ENCODE peak calls at places on chromosomes 12 and 14, in four cellular contexts. W, P, K and L are unnamed samples.

GRCh38 chr12:45259732-45260480 is 44.0 kb downstream of the ANO6 start:
- DNase-seq in W (no peak), P (no peak), K (peak; percentile 44), L (no peak)

GRCh38 chr14:38404616-38405015 is 148.7 kb upstream of the CLEC14A start:
- DNase-seq in W (no peak), P (no peak), K (no peak), L (no peak)

GRCh38 chr14:99971929-99972747 is 93.1 kb upstream of the EVL start:
- DNase-seq in W (peak; percentile 56), P (no peak), K (peak; percentile 14), L (peak; percentile 80)

GRCh38 chr12:6735448-6736191 is 11.8 kb downstream of the COPS7A start:
- DNase-seq in W (peak; percentile 77), P (peak; percentile 65), K (peak; percentile 97), L (peak; percentile 82)

GRCh38 chr14:102568115-102568614 is 24.3 kb upstream of the RCOR1 start:
- DNase-seq in W (no peak), P (no peak), K (peak; percentile 73), L (no peak)

GRCh38 chr12:62248873-62249272 is 11.3 kb upstream of the USP15 start:
- DNase-seq in W (no peak), P (no peak), K (peak; percentile 19), L (no peak)

GRCh38 chr12:93116632-93117031 is 187.5 kb upstream of the EEA1 start:
- DNase-seq in W (no peak), P (no peak), K (no peak), L (no peak)

GRCh38 chr14:61553730-61554641 is 141.3 kb upstream of the HIF1A start:
- DNase-seq in W (peak; percentile 76), P (no peak), K (peak; percentile 97), L (no peak)

GRCh38 chr14:95237956-95238355 is 80.6 kb upstream of the DICER1 start:
- DNase-seq in W (no peak), P (peak; percentile 40), K (no peak), L (peak; percentile 62)

GRCh38 chr14:52233693-52234092 is 33.8 kb upstream of the PTGDR start:
- DNase-seq in W (no peak), P (no peak), K (no peak), L (no peak)

GRCh38 chr12:108363165-108363564 is 24.1 kb upstream of the CMKLR1 start:
- DNase-seq in W (no peak), P (no peak), K (no peak), L (no peak)

GRCh38 chr12:57893460-57894353 is 47.2 kb upstream of the CTDSP2 start:
- DNase-seq in W (peak; percentile 73), P (peak; percentile 94), K (no peak), L (no peak)

GRCh38 chr12:96720363-96720705 is 186.7 kb upstream of the NEDD1 start:
- DNase-seq in W (no peak), P (no peak), K (peak; percentile 11), L (peak; percentile 80)

GRCh38 chr14:96579358-96579757 is 77.2 kb downstream of the PAPOLA start:
- DNase-seq in W (no peak), P (no peak), K (no peak), L (no peak)

GRCh38 chr12:14273911-14274306 is 91.6 kb upstream of the ATF7IP start:
- DNase-seq in W (no peak), P (no peak), K (no peak), L (no peak)

GRCh38 chr12:132030367-132031038 is 80.8 kb downstream of the EP400 start:
- DNase-seq in W (peak; percentile 3), P (peak; percentile 64), K (no peak), L (no peak)

GRCh38 chr12:3124917-3125316 is 47.7 kb downstream of the TSPAN9 start:
- DNase-seq in W (no peak), P (no peak), K (no peak), L (no peak)

GRCh38 chr12:89975578-89975977 is 266.9 kb upstream of the ATP2B1 start:
- DNase-seq in W (no peak), P (no peak), K (no peak), L (no peak)

GRCh38 chr12:41724216-41724615 is 420.5 kb downstream of the GXYLT1 start:
- DNase-seq in W (no peak), P (no peak), K (no peak), L (no peak)

GRCh38 chr14:73283592-73284379 is 46.5 kb downstream of the PAPLN start:
- DNase-seq in W (no peak), P (no peak), K (no peak), L (no peak)

GRCh38 chr12:58576965-58577364 is 343.3 kb downstream of the LRIG3 start:
- DNase-seq in W (no peak), P (no peak), K (no peak), L (no peak)

GRCh38 chr12:124745891-124746570 is 117.6 kb downstream of the SCARB1 start:
- DNase-seq in W (peak; percentile 92), P (peak; percentile 96), K (peak; percentile 77), L (peak; percentile 89)

GRCh38 chr12:69351462-69352236 is 3.5 kb downstream of the LYZ start:
- DNase-seq in W (no peak), P (no peak), K (no peak), L (no peak)

GRCh38 chr12:69350777-69351176 is 2.6 kb downstream of the LYZ start:
- DNase-seq in W (no peak), P (no peak), K (no peak), L (no peak)

GRCh38 chr12:69354172-69354560 is 5.4 kb upstream of the YEATS4 start:
- DNase-seq in W (no peak), P (no peak), K (no peak), L (no peak)

GRCh38 chr12:69354561-69355187 is 4.9 kb upstream of the YEATS4 start:
- DNase-seq in W (no peak), P (no peak), K (no peak), L (no peak)

DNA sequence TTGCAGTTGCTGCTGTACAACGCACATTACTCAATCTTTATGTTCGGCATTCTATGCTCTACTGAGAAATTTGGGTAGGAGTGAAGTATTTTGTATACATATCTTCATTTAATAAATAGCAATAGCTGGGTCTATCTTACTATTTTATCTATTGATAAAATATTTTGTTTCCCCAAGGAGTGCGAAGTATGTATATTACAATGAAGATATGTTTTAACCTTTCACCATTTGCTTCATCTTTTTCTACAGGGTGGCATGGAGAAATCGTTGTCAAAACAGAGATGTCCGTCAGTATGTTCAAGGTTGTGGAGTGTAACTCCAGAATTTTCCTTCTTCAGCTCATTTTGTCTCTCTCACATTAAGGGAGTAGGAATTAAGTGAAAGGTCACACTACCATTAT is 4.7 kb downstream of the LYZ start:
- DNase-seq in W (no peak), P (no peak), K (no peak), L (no peak)
- TF ChIP-seq CTCF in W (no peak), P (no peak), K (no peak), L (no peak)

GRCh38 chr14:91351508-91351853 is 66.1 kb downstream of the CCDC88C start:
- DNase-seq in W (no peak), P (no peak), K (no peak), L (peak; percentile 74)
- H3K4me3 ChIP-seq in W (no peak overlapping the region), P (no peak overlapping the region), K (no peak overlapping the region), L (no peak overlapping the region)

GRCh38 chr14:23057757-23058653 is 685 bp upstream of the CDH24 start:
- DNase-seq in W (peak; percentile 90), P (peak; percentile 86), K (peak; percentile 74), L (peak; percentile 96)

GRCh38 chr14:23061995-23062394 is 4.7 kb upstream of the CDH24 start:
- DNase-seq in W (no peak), P (peak; percentile 70), K (peak; percentile 88), L (no peak)

GRCh38 chr14:23063601-23064000 is 6.3 kb upstream of the CDH24 start:
- DNase-seq in W (no peak), P (no peak), K (no peak), L (no peak)

GRCh38 chr14:23058654-23059504 is 1.6 kb upstream of the CDH24 start:
- DNase-seq in W (no peak), P (no peak), K (no peak), L (no peak)

GRCh38 chr14:23060536-23061260 is 3.4 kb upstream of the CDH24 start:
- DNase-seq in W (no peak), P (no peak), K (no peak), L (no peak)
- H3K36me3 ChIP-seq in W (peaks cover 23% of the 10 kb centered on the region), P (peaks cover 76% of the 10 kb centered on the region), K (peaks cover 39% of the 10 kb centered on the region), L (peaks cover 67% of the 10 kb centered on the region)

DNA sequence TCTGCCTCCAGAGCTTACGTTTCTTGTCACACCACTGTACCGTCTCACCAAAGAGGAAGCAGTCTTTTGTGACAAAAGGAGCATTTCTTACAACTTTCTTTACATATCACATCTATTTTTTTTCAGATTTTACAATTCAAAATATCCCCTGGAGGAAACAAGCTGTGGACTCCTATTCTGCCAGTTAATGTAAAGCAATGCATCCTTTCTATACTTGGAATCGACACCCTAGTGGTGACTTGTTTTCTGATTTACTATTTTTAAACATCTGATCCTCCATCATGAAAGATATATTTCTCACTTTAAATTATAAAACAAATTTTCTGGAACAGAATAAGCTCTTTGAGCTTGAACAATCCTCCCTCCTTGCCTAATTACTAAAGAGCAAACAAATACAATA is 34.8 kb downstream of the AICDA start:
- DNase-seq in W (no peak), P (no peak), K (no peak), L (no peak)
- TF ChIP-seq CTCF in W (no peak), P (no peak), K (no peak), L (no peak)

DNA sequence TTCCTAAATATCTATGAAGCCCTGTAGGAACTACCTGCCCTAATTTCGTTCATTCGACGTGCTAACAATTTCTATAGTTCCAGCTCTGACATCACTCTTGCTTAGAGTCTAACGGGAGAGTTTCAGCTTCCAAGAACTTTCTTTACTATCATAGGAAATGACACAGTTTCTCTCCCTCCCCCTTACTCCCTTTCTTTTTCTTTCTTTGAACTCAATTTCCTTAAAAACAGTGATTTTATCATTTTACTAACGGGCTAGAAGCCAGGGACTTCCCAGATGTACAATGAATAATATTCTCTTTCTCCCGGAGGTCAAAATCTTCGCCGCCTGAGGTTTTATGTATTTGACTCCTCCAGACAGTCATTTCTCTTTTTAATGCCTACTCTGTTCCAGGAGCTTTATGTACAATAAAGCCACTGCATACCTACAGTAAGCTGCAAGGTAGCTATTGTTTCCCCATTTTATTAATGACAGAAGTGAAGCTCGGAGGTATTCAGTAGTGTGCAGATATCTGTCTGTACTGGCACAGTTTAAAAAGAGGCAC is 15.7 kb downstream of the SMCO2 start:
- DNase-seq in W (no peak), P (no peak), K (peak; percentile 66), L (no peak)
- H3K4me3 ChIP-seq in W (no peak overlapping the region), P (no peak overlapping the region), K (no peak overlapping the region), L (no peak overlapping the region)

DNA sequence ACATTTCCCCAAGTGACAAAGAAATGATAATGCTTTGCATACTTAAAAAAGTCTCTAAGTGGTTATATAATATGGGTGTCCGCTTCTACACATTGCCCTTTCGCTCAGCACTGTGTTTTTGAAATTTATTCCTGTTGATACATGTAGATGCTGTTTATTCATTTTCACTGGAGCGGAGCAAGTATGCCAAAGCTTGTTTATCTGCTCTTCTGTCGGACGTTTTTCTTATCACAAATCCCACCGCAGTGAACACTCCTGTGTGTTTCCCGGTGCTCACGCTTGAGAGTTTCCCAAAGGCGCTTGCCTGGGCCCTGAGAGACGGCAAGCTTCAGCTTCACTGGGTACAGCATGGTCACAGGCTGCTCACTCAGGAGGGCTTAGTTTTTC is 50.2 kb downstream of the TPCN1 start:
- DNase-seq in W (no peak), P (no peak), K (no peak), L (no peak)
- H3K36me3 ChIP-seq in W (peaks cover 7% of the 10 kb centered on the region), P (peaks cover 95% of the 10 kb centered on the region), K (peaks cover 8% of the 10 kb centered on the region), L (peaks cover 47% of the 10 kb centered on the region)

GRCh38 chr12:19909418-19909817 is 458.9 kb upstream of the PDE3A start:
- DNase-seq in W (no peak), P (no peak), K (no peak), L (no peak)
- TF ChIP-seq CTCF in W (no peak), P (no peak), K (no peak), L (no peak)